ENCODE peak calls at places on chromosomes 13 and 19, in six cellular contexts. I, U, O, J, X and A are unnamed samples.

GRCh38 chr13:98839826-98840769 is 87.6 kb upstream of the SLC15A1 start:
- DNase-seq in X (peak), O (peak), I (peak), U (peak), J (peak), A (peak)

GRCh38 chr19:38634757-38635482 is 12.5 kb upstream of the ACTN4 start:
- DNase-seq in O (peak), X (peak), I (peak), U (peak), J (peak), A (peak)

GRCh38 chr19:54209058-54209747 is 8.5 kb downstream of the RPS9 start:
- DNase-seq in X (no peak), U (no peak), O (no peak), I (no peak), J (peak), A (peak)

GRCh38 chr13:98961204-98962105 is 16.4 kb downstream of the DOCK9 start:
- DNase-seq in O (no peak), I (no peak), U (no peak), X (no peak), J (no peak), A (no peak)

GRCh38 chr19:22606954-22607652 is 27.0 kb upstream of the ZNF492 start:
- DNase-seq in I (no peak), J (no peak), O (no peak), U (no peak), X (no peak), A (no peak)

GRCh38 chr19:23287620-23288019 is 37.4 kb upstream of the ZNF724 start:
- DNase-seq in X (no peak), O (no peak), I (no peak), U (no peak), J (no peak), A (no peak)

GRCh38 chr19:4181053-4181508 is 1.3 kb downstream of the SIRT6 start:
- DNase-seq in I (no peak), U (no peak), J (no peak), X (no peak), O (no peak), A (no peak)

GRCh38 chr19:50510121-50510670 is 795 bp downstream of the JOSD2 start:
- DNase-seq in O (no peak), X (no peak), J (no peak), U (no peak), I (no peak), A (no peak)

GRCh38 chr19:49929121-49929610 is at the start of the genes ATF5 and NUP62:
- DNase-seq in O (peak), U (peak), X (peak), I (peak), J (peak), A (peak)

GRCh38 chr19:5261151-5261890 is 79.3 kb downstream of the PTPRS start:
- DNase-seq in I (no peak), O (no peak), J (no peak), U (no peak), X (no peak), A (peak)

GRCh38 chr19:54905908-54906511 is at the start of gene NCR1:
- DNase-seq in O (no peak), U (no peak), J (no peak), I (no peak), X (no peak), A (no peak)

GRCh38 chr13:39892731-39893293 is 237.3 kb downstream of the COG6 start:
- DNase-seq in O (peak), U (no peak), X (peak), J (no peak), I (peak), A (no peak)

GRCh38 chr13:80296638-80297037 is 44.3 kb downstream of the SPRY2 start:
- DNase-seq in O (no peak), X (no peak), I (no peak), J (no peak), U (no peak), A (no peak)

GRCh38 chr19:4984448-4984990 is 15.6 kb downstream of the KDM4B start:
- DNase-seq in U (no peak), X (no peak), O (peak), I (no peak), J (no peak), A (no peak)

GRCh38 chr19:27705896-27706295 is 1507.1 kb downstream of the UQCRFS1 start:
- DNase-seq in U (no peak), I (no peak), O (no peak), X (no peak), J (no peak), A (no peak)

GRCh38 chr13:110815471-110816204 is 99.2 kb downstream of the ANKRD10 start:
- DNase-seq in I (no peak), J (no peak), U (no peak), X (no peak), O (no peak), A (peak)

GRCh38 chr13:73325351-73326214 is 266.8 kb downstream of the KLF5 start:
- DNase-seq in U (no peak), X (no peak), I (no peak), J (peak), O (no peak), A (peak)

GRCh38 chr19:15393963-15394362 is 14.4 kb upstream of the AKAP8 start:
- DNase-seq in J (no peak), O (no peak), X (no peak), U (no peak), I (no peak), A (no peak)

GRCh38 chr13:50080158-50080855 is 65.1 kb downstream of the KCNRG start:
- DNase-seq in J (peak), I (peak), U (no peak), X (peak), O (no peak), A (no peak)

GRCh38 chr19:32637480-32637879 is 37.5 kb downstream of the ANKRD27 start:
- DNase-seq in X (no peak), O (no peak), U (no peak), J (no peak), I (no peak), A (no peak)

GRCh38 chr13:66506979-66507378 is 723.2 kb downstream of the PCDH9 start:
- DNase-seq in J (no peak), I (no peak), O (no peak), U (no peak), X (no peak), A (no peak)

GRCh38 chr19:35063940-35064818 is 22.7 kb downstream of the HPN start:
- DNase-seq in X (no peak), U (no peak), O (no peak), I (peak), J (peak), A (no peak)

GRCh38 chr19:18637644-18638630 is 1.1 kb downstream of the KLHL26 start:
- DNase-seq in O (no peak), U (no peak), I (no peak), J (peak), X (peak), A (peak)

GRCh38 chr13:50360637-50361036 is 345.4 kb downstream of the KCNRG start:
- DNase-seq in O (no peak), U (no peak), X (no peak), J (no peak), I (no peak), A (no peak)

GRCh38 chr13:111058796-111059506 is 56.2 kb upstream of the ARHGEF7 start:
- DNase-seq in U (no peak), I (no peak), O (no peak), X (no peak), J (no peak), A (no peak)

GRCh38 chr19:980133-980998 is 3.8 kb upstream of the WDR18 start:
- DNase-seq in U (no peak), X (no peak), J (peak), O (no peak), I (no peak), A (no peak)

GRCh38 chr19:2478756-2479555 is 3.0 kb downstream of the GADD45B start:
- DNase-seq in X (peak), U (no peak), O (peak), J (peak), I (peak), A (no peak)